ENCODE peak calls at places on chromosomes 5 and 9, in six cellular contexts. One of them, this sample, is unnamed.

GRCh38 chr5:132607133-132607532 is 50.4 kb downstream of the RAD50 start:
- DNase-seq in NCI-H69: no peak
- DNase-seq in right atrium auricular region: no peak
- DNase-seq in GM23248: no peak
- DNase-seq in iPS DF 6.9: no peak
- DNase-seq in activated CD8-positive, alpha-beta T cell treated with anti-CD3 and anti-CD28 coated beads, Interleukin-2, amount 10 ng/mL, durations not matched to agents 7 days and 5 days: no peak
- DNase-seq in this sample: no peak

GRCh38 chr5:177311361-177311722 is 356 bp downstream of the MXD3 start:
- DNase-seq in NCI-H69: peak; percentile 71
- DNase-seq in activated CD8-positive, alpha-beta T cell treated with anti-CD3 and anti-CD28 coated beads, Interleukin-2, amount 10 ng/mL, durations not matched to agents 7 days and 5 days: no peak
- DNase-seq in iPS DF 6.9: no peak
- DNase-seq in right atrium auricular region: no peak
- DNase-seq in GM23248: peak; percentile 59
- DNase-seq in this sample: no peak

GRCh38 chr5:67381240-67381875 is 184.8 kb upstream of the CD180 start:
- DNase-seq in right atrium auricular region: no peak
- DNase-seq in NCI-H69: peak; percentile 73
- DNase-seq in activated CD8-positive, alpha-beta T cell treated with anti-CD3 and anti-CD28 coated beads, Interleukin-2, amount 10 ng/mL, durations not matched to agents 7 days and 5 days: no peak
- DNase-seq in GM23248: no peak
- DNase-seq in iPS DF 6.9: no peak
- DNase-seq in this sample: no peak

GRCh38 chr5:163867738-163868137 is 362.3 kb downstream of the MAT2B start:
- DNase-seq in GM23248: no peak
- DNase-seq in right atrium auricular region: no peak
- DNase-seq in activated CD8-positive, alpha-beta T cell treated with anti-CD3 and anti-CD28 coated beads, Interleukin-2, amount 10 ng/mL, durations not matched to agents 7 days and 5 days: no peak
- DNase-seq in NCI-H69: no peak
- DNase-seq in iPS DF 6.9: no peak
- DNase-seq in this sample: no peak

GRCh38 chr9:34485822-34486221 is 27.2 kb downstream of the DNAI1 start:
- DNase-seq in GM23248: no peak
- DNase-seq in right atrium auricular region: no peak
- DNase-seq in iPS DF 6.9: no peak
- DNase-seq in NCI-H69: no peak
- DNase-seq in activated CD8-positive, alpha-beta T cell treated with anti-CD3 and anti-CD28 coated beads, Interleukin-2, amount 10 ng/mL, durations not matched to agents 7 days and 5 days: no peak
- DNase-seq in this sample: no peak

GRCh38 chr9:133604214-133604613 is 5.0 kb downstream of the FAM163B start:
- DNase-seq in iPS DF 6.9: no peak
- DNase-seq in right atrium auricular region: no peak
- DNase-seq in NCI-H69: peak; percentile 27
- DNase-seq in GM23248: no peak
- DNase-seq in activated CD8-positive, alpha-beta T cell treated with anti-CD3 and anti-CD28 coated beads, Interleukin-2, amount 10 ng/mL, durations not matched to agents 7 days and 5 days: peak; percentile 66
- DNase-seq in this sample: no peak

GRCh38 chr9:88577736-88578485 is 42.9 kb downstream of the NXNL2 start:
- DNase-seq in right atrium auricular region: no peak
- DNase-seq in NCI-H69: no peak
- DNase-seq in GM23248: no peak
- DNase-seq in activated CD8-positive, alpha-beta T cell treated with anti-CD3 and anti-CD28 coated beads, Interleukin-2, amount 10 ng/mL, durations not matched to agents 7 days and 5 days: no peak
- DNase-seq in iPS DF 6.9: no peak
- DNase-seq in this sample: no peak

GRCh38 chr9:106697390-106697789 is 165.6 kb upstream of the ZNF462 start:
- DNase-seq in activated CD8-positive, alpha-beta T cell treated with anti-CD3 and anti-CD28 coated beads, Interleukin-2, amount 10 ng/mL, durations not matched to agents 7 days and 5 days: no peak
- DNase-seq in GM23248: peak; percentile 7
- DNase-seq in NCI-H69: peak; percentile 84
- DNase-seq in right atrium auricular region: no peak
- DNase-seq in iPS DF 6.9: no peak
- DNase-seq in this sample: no peak

GRCh38 chr5:452856-453710 is 10.1 kb downstream of the EXOC3 start:
- DNase-seq in activated CD8-positive, alpha-beta T cell treated with anti-CD3 and anti-CD28 coated beads, Interleukin-2, amount 10 ng/mL, durations not matched to agents 7 days and 5 days: no peak
- DNase-seq in iPS DF 6.9: no peak
- DNase-seq in NCI-H69: no peak
- DNase-seq in right atrium auricular region: no peak
- DNase-seq in GM23248: no peak
- DNase-seq in this sample: no peak

GRCh38 chr5:159341914-159342313 is 11.6 kb upstream of the IL12B start:
- DNase-seq in GM23248: peak; percentile 93
- DNase-seq in right atrium auricular region: peak; percentile 62
- DNase-seq in iPS DF 6.9: no peak
- DNase-seq in activated CD8-positive, alpha-beta T cell treated with anti-CD3 and anti-CD28 coated beads, Interleukin-2, amount 10 ng/mL, durations not matched to agents 7 days and 5 days: peak; percentile 65
- DNase-seq in NCI-H69: peak; percentile 60
- DNase-seq in this sample: no peak

GRCh38 chr9:99931155-99931840 is 24.8 kb downstream of the STX17 start:
- DNase-seq in NCI-H69: no peak
- DNase-seq in activated CD8-positive, alpha-beta T cell treated with anti-CD3 and anti-CD28 coated beads, Interleukin-2, amount 10 ng/mL, durations not matched to agents 7 days and 5 days: no peak
- DNase-seq in GM23248: peak; percentile 32
- DNase-seq in iPS DF 6.9: no peak
- DNase-seq in right atrium auricular region: no peak
- DNase-seq in this sample: no peak

GRCh38 chr9:20032413-20033006 is 243.7 kb upstream of the SLC24A2 start:
- DNase-seq in GM23248: no peak
- DNase-seq in iPS DF 6.9: no peak
- DNase-seq in NCI-H69: peak; percentile 12
- DNase-seq in right atrium auricular region: no peak
- DNase-seq in activated CD8-positive, alpha-beta T cell treated with anti-CD3 and anti-CD28 coated beads, Interleukin-2, amount 10 ng/mL, durations not matched to agents 7 days and 5 days: no peak
- DNase-seq in this sample: no peak

GRCh38 chr5:96125335-96125891 is 163.8 kb upstream of the ELL2 start:
- DNase-seq in iPS DF 6.9: no peak
- DNase-seq in activated CD8-positive, alpha-beta T cell treated with anti-CD3 and anti-CD28 coated beads, Interleukin-2, amount 10 ng/mL, durations not matched to agents 7 days and 5 days: no peak
- DNase-seq in right atrium auricular region: no peak
- DNase-seq in NCI-H69: peak; percentile 36
- DNase-seq in GM23248: peak; percentile 40
- DNase-seq in this sample: no peak

GRCh38 chr5:5666076-5666365 is 243.5 kb downstream of the ICE1 start:
- DNase-seq in activated CD8-positive, alpha-beta T cell treated with anti-CD3 and anti-CD28 coated beads, Interleukin-2, amount 10 ng/mL, durations not matched to agents 7 days and 5 days: no peak
- DNase-seq in NCI-H69: no peak
- DNase-seq in iPS DF 6.9: no peak
- DNase-seq in right atrium auricular region: no peak
- DNase-seq in GM23248: no peak
- DNase-seq in this sample: no peak

GRCh38 chr9:8845808-8846207 is 1046.2 kb upstream of the DMAC1 start:
- DNase-seq in iPS DF 6.9: no peak
- DNase-seq in NCI-H69: peak; percentile 94
- DNase-seq in GM23248: no peak
- DNase-seq in activated CD8-positive, alpha-beta T cell treated with anti-CD3 and anti-CD28 coated beads, Interleukin-2, amount 10 ng/mL, durations not matched to agents 7 days and 5 days: no peak
- DNase-seq in right atrium auricular region: no peak
- DNase-seq in this sample: no peak

GRCh38 chr5:169599451-169599850 is 15.9 kb downstream of the SPDL1 start:
- DNase-seq in activated CD8-positive, alpha-beta T cell treated with anti-CD3 and anti-CD28 coated beads, Interleukin-2, amount 10 ng/mL, durations not matched to agents 7 days and 5 days: no peak
- DNase-seq in right atrium auricular region: no peak
- DNase-seq in iPS DF 6.9: no peak
- DNase-seq in GM23248: no peak
- DNase-seq in NCI-H69: no peak
- DNase-seq in this sample: no peak

GRCh38 chr9:132857601-132858342 is 20.3 kb downstream of the AK8 start:
- DNase-seq in activated CD8-positive, alpha-beta T cell treated with anti-CD3 and anti-CD28 coated beads, Interleukin-2, amount 10 ng/mL, durations not matched to agents 7 days and 5 days: no peak
- DNase-seq in iPS DF 6.9: no peak
- DNase-seq in right atrium auricular region: no peak
- DNase-seq in GM23248: peak; percentile 63
- DNase-seq in NCI-H69: peak; percentile 69
- DNase-seq in this sample: no peak

GRCh38 chr5:92401492-92401891 is 1018.4 kb upstream of the ARRDC3 start:
- DNase-seq in right atrium auricular region: no peak
- DNase-seq in NCI-H69: peak; percentile 96
- DNase-seq in activated CD8-positive, alpha-beta T cell treated with anti-CD3 and anti-CD28 coated beads, Interleukin-2, amount 10 ng/mL, durations not matched to agents 7 days and 5 days: no peak
- DNase-seq in iPS DF 6.9: peak; percentile 27
- DNase-seq in GM23248: peak; percentile 36
- DNase-seq in this sample: no peak

GRCh38 chr5:6747103-6747502 is 33.9 kb downstream of the TENT4A start:
- DNase-seq in GM23248: no peak
- DNase-seq in NCI-H69: no peak
- DNase-seq in right atrium auricular region: no peak
- DNase-seq in iPS DF 6.9: no peak
- DNase-seq in activated CD8-positive, alpha-beta T cell treated with anti-CD3 and anti-CD28 coated beads, Interleukin-2, amount 10 ng/mL, durations not matched to agents 7 days and 5 days: no peak
- DNase-seq in this sample: no peak

GRCh38 chr5:170745481-170746061 is 38.0 kb upstream of the GABRP start:
- DNase-seq in NCI-H69: peak; percentile 66
- DNase-seq in activated CD8-positive, alpha-beta T cell treated with anti-CD3 and anti-CD28 coated beads, Interleukin-2, amount 10 ng/mL, durations not matched to agents 7 days and 5 days: no peak
- DNase-seq in GM23248: peak; percentile 38
- DNase-seq in iPS DF 6.9: no peak
- DNase-seq in right atrium auricular region: peak; percentile 57
- DNase-seq in this sample: peak; percentile 82

GRCh38 chr9:123756484-123757106 is 173.3 kb downstream of the DENND1A start:
- DNase-seq in GM23248: no peak
- DNase-seq in activated CD8-positive, alpha-beta T cell treated with anti-CD3 and anti-CD28 coated beads, Interleukin-2, amount 10 ng/mL, durations not matched to agents 7 days and 5 days: no peak
- DNase-seq in iPS DF 6.9: no peak
- DNase-seq in right atrium auricular region: no peak
- DNase-seq in NCI-H69: no peak
- DNase-seq in this sample: no peak

GRCh38 chr9:78396087-78396486 is 99.2 kb downstream of the PSAT1 start:
- DNase-seq in NCI-H69: no peak
- DNase-seq in iPS DF 6.9: no peak
- DNase-seq in GM23248: no peak
- DNase-seq in activated CD8-positive, alpha-beta T cell treated with anti-CD3 and anti-CD28 coated beads, Interleukin-2, amount 10 ng/mL, durations not matched to agents 7 days and 5 days: no peak
- DNase-seq in right atrium auricular region: no peak
- DNase-seq in this sample: no peak

GRCh38 chr9:82127993-82128710 is 139.6 kb downstream of the SPATA31D1 start:
- DNase-seq in iPS DF 6.9: no peak
- DNase-seq in activated CD8-positive, alpha-beta T cell treated with anti-CD3 and anti-CD28 coated beads, Interleukin-2, amount 10 ng/mL, durations not matched to agents 7 days and 5 days: no peak
- DNase-seq in NCI-H69: peak; percentile 78
- DNase-seq in right atrium auricular region: no peak
- DNase-seq in GM23248: no peak
- DNase-seq in this sample: no peak